ENCODE peak calls at places on chromosomes 16 and 17, in nine cellular contexts. Q, K, F, N, Y, J, V, D and I are unnamed samples.
A peak's percentile ranks its signal among the peaks of the same experiment; 100 is the strongest.

GRCh38 chr17:26792486-26792885 is 501.4 kb upstream of the WSB1 start:
- DNase-seq in D (no peak), K (no peak), F (no peak), V (no peak), Q (no peak), N (peak; percentile 9), Y (no peak), J (no peak), I (no peak)

GRCh38 chr17:17203173-17203730 is 2.9 kb downstream of the PLD6 start:
- DNase-seq in N (no peak), Y (no peak), Q (no peak), D (no peak), K (no peak), F (no peak), J (no peak), V (no peak), I (no peak)

GRCh38 chr17:57120814-57121213 is 35.8 kb downstream of the AKAP1 start:
- DNase-seq in Y (no peak), K (no peak), D (no peak), V (no peak), J (no peak), N (no peak), Q (no peak), F (no peak), I (no peak)

GRCh38 chr16:31528726-31529397 is 1.2 kb downstream of the AHSP start:
- DNase-seq in Y (no peak), K (no peak), V (no peak), N (peak; percentile 73), D (no peak), J (no peak), F (no peak), Q (no peak), I (no peak)

GRCh38 chr17:41811549-41812175 is at the start of gene P3H4:
- DNase-seq in Y (peak; percentile 89), F (peak; percentile 84), N (peak; percentile 83), J (peak; percentile 90), V (peak; percentile 93), D (no peak), K (no peak), Q (peak; percentile 64), I (peak; percentile 36)

GRCh38 chr16:85235988-85236831 is 123.9 kb upstream of the CIBAR2 start:
- DNase-seq in V (no peak), J (no peak), Y (no peak), N (no peak), Q (no peak), K (no peak), D (no peak), F (no peak), I (no peak)

GRCh38 chr17:44854201-44854600 is 6.5 kb downstream of the HIGD1B start:
- DNase-seq in Y (no peak), N (no peak), K (no peak), F (no peak), D (no peak), V (no peak), Q (no peak), J (no peak), I (no peak)

GRCh38 chr16:30660424-30661251 is 2.4 kb downstream of the FBRS start:
- DNase-seq in D (no peak), J (no peak), Q (peak; percentile 66), V (peak; percentile 83), F (peak; percentile 78), N (no peak), Y (no peak), K (no peak), I (no peak)

DNA sequence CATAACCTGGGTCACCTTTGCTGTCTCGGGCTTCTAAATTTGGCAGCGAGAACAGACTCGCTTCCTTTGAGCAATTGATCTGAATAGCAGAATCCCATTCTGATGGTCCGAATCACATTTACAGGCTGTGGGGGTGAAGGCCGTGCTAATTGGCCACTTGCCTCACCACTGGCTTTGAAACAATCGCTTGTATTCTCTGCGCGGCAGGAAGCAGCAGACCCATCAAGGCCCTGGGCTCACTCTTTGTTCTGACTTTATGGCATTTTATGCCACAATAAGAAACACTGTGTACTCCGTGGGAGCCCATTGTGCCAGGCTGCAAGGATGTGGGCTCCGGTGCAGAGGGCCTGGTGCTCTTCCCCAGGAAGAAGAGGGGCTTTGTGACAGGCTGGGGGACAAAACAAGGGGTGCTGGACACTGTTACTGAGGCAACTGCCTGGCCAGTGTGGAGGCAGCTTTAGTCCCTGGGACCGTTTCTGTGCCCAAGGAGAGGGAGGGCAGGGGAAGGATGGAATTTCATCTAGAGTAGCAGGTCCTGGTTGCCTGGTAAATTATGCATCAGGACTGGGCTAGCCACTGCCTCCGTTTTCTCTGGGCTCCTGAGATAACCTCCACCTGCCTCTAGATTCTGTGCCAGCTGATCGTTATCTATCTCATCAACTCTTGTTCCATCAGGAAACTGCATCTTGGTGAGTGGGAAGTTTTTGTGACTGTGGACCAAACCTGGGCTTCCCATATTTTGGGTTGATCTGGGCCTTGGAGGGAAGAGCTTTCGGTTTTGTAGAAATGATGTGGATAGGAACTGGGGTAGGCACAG is 78.5 kb downstream of the MRC2 start:
- DNase-seq in N (peak; percentile 56), K (no peak), Y (no peak), J (peak; percentile 59), V (peak; percentile 75), Q (no peak), D (peak; percentile 58), F (no peak), I (peak; percentile 79)
- H3K27ac ChIP-seq in N (peak overlapping the region; percentile 70), K (no peak overlapping the region), Y (peak overlapping the region; percentile 27), J (peak overlapping the region; percentile 43), V (no peak overlapping the region), Q (no peak overlapping the region), D (no peak overlapping the region), F (no peak overlapping the region), I (peak overlapping the region; percentile 93)

DNA sequence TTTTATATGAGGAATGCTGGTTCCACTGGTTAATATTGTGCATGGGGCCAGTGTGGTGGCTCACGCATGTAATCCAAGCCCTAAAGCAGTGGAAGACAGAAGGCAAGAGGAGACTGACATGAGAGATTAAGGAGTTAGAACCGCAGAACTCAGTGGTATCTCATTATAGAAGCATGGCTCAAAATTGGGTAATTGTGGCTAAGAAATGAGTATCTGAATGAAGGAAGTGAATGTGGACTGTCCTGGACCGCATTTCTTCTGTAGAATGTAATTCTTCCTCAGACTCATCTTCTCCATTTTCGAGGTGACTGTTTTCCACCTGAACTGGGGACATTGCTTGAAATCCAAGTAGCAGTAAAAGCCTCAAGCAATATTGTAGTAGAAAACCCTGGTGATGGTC is 42.6 kb upstream of the CDR2 start:
- DNase-seq in N (no peak), J (no peak), V (no peak), Q (no peak), D (no peak), K (no peak), Y (no peak), F (no peak), I (no peak)
- H3K27ac ChIP-seq in N (no peak overlapping the region), J (no peak overlapping the region), V (no peak overlapping the region), Q (no peak overlapping the region), D (no peak overlapping the region), K (no peak overlapping the region), Y (no peak overlapping the region), F (no peak overlapping the region), I (no peak overlapping the region)

DNA sequence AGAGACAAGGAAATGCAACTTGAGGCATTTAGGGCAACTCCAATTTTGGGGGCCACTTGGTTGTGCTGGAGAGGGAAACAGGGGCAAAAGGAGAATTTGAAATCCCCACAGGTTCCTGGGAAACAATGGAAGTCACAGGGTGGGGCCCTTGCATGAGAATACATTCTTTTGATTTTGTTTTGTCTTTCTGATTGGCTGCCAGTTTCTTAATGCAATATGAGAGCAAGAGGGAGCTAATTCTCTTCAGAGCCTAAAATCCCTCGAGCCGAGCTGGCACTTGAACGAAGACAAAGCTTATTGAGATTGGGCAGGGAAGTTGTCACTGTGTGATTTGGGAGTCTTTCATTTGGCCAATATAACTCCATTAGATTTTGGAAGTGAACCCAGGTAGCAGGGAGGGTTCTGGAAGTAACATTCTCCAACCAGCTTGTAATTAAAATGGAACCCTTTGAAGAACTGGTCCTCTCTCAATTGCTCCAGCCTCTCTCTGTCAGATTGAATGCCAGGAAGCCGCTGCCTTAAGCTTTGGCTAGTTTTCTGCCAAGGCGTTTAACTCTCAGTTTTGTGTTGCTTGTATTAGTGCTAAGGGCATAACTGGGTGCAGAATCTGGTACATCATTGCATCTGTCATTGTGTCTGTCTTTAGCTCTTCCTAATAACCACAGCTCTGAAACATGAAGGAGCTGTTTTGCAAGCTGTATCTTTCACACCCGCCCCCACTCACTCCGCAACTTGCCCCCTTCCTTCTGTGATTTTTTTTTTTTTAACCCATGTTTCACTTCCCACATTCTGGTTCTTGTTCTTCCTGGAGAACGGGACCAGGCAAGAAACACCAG is 272.0 kb downstream of the MAF start:
- DNase-seq in Q (no peak), J (no peak), K (no peak), V (no peak), N (no peak), F (no peak), D (no peak), Y (no peak), I (no peak)
- H3K27ac ChIP-seq in Q (no peak overlapping the region), J (peak overlapping the region; percentile 18), K (no peak overlapping the region), V (no peak overlapping the region), N (no peak overlapping the region), F (no peak overlapping the region), D (no peak overlapping the region), Y (no peak overlapping the region), I (no peak overlapping the region)

DNA sequence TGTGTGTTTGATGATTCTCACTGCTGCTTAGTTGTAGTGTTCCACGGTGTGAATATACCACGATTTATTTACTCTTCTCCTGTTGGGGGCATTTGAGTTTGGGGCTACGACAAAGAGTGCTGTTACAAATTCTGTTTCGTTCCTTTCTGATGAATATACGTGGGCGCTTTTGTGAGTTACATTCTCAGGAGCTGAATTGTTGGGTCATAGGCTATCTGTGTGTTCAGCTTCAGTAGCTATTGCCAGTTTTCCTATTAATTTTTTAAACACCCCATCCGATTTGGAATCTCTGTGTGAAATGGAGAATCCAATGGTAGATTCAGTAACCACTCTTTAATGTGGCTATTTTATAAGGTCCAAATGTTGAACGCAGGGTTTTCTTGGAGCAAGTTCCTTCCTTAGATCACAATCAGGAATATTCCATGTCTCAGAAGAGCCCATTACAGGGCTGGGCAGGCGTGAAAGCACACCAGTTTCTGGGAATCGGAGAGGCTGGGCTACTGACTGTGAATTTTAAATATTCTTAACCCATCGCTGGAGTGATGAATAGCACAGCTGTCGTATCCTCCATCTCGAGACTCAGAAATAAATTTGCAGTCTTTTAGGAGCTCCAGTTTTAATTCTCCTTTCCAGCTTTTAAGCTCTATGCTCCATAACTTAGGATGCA is 115.9 kb downstream of the PITPNC1 start:
- DNase-seq in V (no peak), D (no peak), K (no peak), Q (no peak), F (peak; percentile 13), J (no peak), Y (no peak), N (no peak), I (no peak)
- H3K27ac ChIP-seq in V (no peak overlapping the region), D (no peak overlapping the region), K (no peak overlapping the region), Q (no peak overlapping the region), F (no peak overlapping the region), J (peak overlapping the region; percentile 84), Y (no peak overlapping the region), N (no peak overlapping the region), I (peak overlapping the region; percentile 58)